ENCODE peak calls at places on chromosomes 3 and 15, in five cellular contexts. Y is astrocyte of the spinal cord, W is AG09309, C is IMR-90, G is transverse colon. R is an unnamed sample.

GRCh38 chr3:161474139-161474538 is 22.5 kb upstream of the OTOL1 start:
- DNase-seq in Y (no peak), W (no peak), C (no peak), G (no peak), R (no peak)

GRCh38 chr15:23602124-23602523 is 36.6 kb downstream of the MKRN3 start:
- DNase-seq in Y (no peak), W (no peak), C (no peak), G (no peak), R (no peak)

GRCh38 chr3:151818361-151818760 is 4.4 kb downstream of the AADAC start:
- DNase-seq in Y (no peak), W (no peak), C (no peak), G (no peak), R (no peak)

GRCh38 chr15:99682455-99682854 is 50.8 kb downstream of the LYSMD4 start:
- DNase-seq in Y (peak; percentile 86), W (peak; percentile 53), C (peak; percentile 95), G (no peak), R (no peak)

GRCh38 chr15:63203451-63204090 is 14.2 kb downstream of the RAB8B start:
- DNase-seq in Y (peak; percentile 51), W (no peak), C (peak; percentile 76), G (no peak), R (no peak)

GRCh38 chr3:186514296-186515002 is 29.7 kb downstream of the CRYGS start:
- DNase-seq in Y (no peak), W (no peak), C (no peak), G (no peak), R (no peak)

GRCh38 chr15:77026501-77027110 is 31.7 kb downstream of the PSTPIP1 start:
- DNase-seq in Y (no peak), W (no peak), C (no peak), G (peak; percentile 3), R (no peak)

GRCh38 chr3:129929383-129929782 is 35.9 kb upstream of the TMCC1 start:
- DNase-seq in Y (no peak), W (no peak), C (no peak), G (no peak), R (no peak)

GRCh38 chr15:85408270-85408746 is 27.9 kb downstream of the AKAP13 start:
- DNase-seq in Y (no peak), W (no peak), C (no peak), G (no peak), R (no peak)

GRCh38 chr3:50267280-50267913 is 1.6 kb upstream of the SEMA3B start:
- DNase-seq in Y (no peak), W (no peak), C (no peak), G (peak; percentile 79), R (peak; percentile 53)

GRCh38 chr15:57031605-57032004 is 113.2 kb downstream of the TCF12 start:
- DNase-seq in Y (peak; percentile 61), W (no peak), C (peak; percentile 76), G (no peak), R (no peak)

GRCh38 chr3:138078901-138079344 is 36.5 kb downstream of the DZIP1L start:
- DNase-seq in Y (peak; percentile 98), W (peak; percentile 91), C (peak; percentile 99), G (no peak), R (peak; percentile 78)

GRCh38 chr15:41566121-41566885 is 7.3 kb downstream of the TYRO3 start:
- DNase-seq in Y (no peak), W (no peak), C (no peak), G (no peak), R (no peak)

GRCh38 chr3:195895900-195896360 is 12.4 kb downstream of the TNK2 start:
- DNase-seq in Y (no peak), W (no peak), C (no peak), G (peak; percentile 76), R (peak; percentile 72)

GRCh38 chr3:56702487-56703315 is 19.6 kb upstream of the TASOR start:
- DNase-seq in Y (peak; percentile 76), W (peak; percentile 52), C (peak; percentile 76), G (peak; percentile 37), R (no peak)

GRCh38 chr3:37492977-37493471 is 318.6 kb upstream of the LRRFIP2 start:
- DNase-seq in Y (peak; percentile 2), W (no peak), C (no peak), G (no peak), R (no peak)

GRCh38 chr15:54840999-54841398 is 355.7 kb downstream of the RSL24D1 start:
- DNase-seq in Y (no peak), W (no peak), C (no peak), G (no peak), R (no peak)

GRCh38 chr3:127193775-127194174 is 844 bp downstream of the PRR23E start:
- DNase-seq in Y (no peak), W (no peak), C (no peak), G (no peak), R (no peak)

GRCh38 chr3:61725851-61726333 is 164.5 kb downstream of the PTPRG start:
- DNase-seq in Y (peak; percentile 67), W (no peak), C (peak; percentile 84), G (no peak), R (no peak)

GRCh38 chr3:196518999-196519737 is 4.0 kb upstream of the SMCO1 start:
- DNase-seq in Y (peak; percentile 59), W (no peak), C (peak; percentile 73), G (peak; percentile 60), R (peak; percentile 77)

GRCh38 chr3:78724886-78725285 is 1042.9 kb downstream of the ROBO1 start:
- DNase-seq in Y (no peak), W (no peak), C (no peak), G (no peak), R (no peak)

GRCh38 chr15:77546050-77546501 is 86.6 kb downstream of the LINGO1 start:
- DNase-seq in Y (peak; percentile 59), W (peak; percentile 51), C (peak; percentile 92), G (no peak), R (peak; percentile 88)

GRCh38 chr3:63450634-63451363 is 172.7 kb downstream of the SYNPR start:
- DNase-seq in Y (no peak), W (no peak), C (no peak), G (peak; percentile 19), R (no peak)

GRCh38 chr3:194584866-194585265 is 48.4 kb downstream of the TMEM44 start:
- DNase-seq in Y (no peak), W (no peak), C (peak; percentile 61), G (no peak), R (peak; percentile 59)

GRCh38 chr3:48492461-48493202 is 11.3 kb downstream of the SHISA5 start:
- DNase-seq in Y (no peak), W (peak; percentile 56), C (no peak), G (no peak), R (peak; percentile 33)

GRCh38 chr3:17207019-17207418 is 322.3 kb downstream of the PLCL2 start:
- DNase-seq in Y (no peak), W (no peak), C (peak; percentile 30), G (no peak), R (no peak)

GRCh38 chr3:111862415-111862814 is 3.4 kb downstream of the PHLDB2 start:
- DNase-seq in Y (no peak), W (no peak), C (no peak), G (no peak), R (no peak)

GRCh38 chr3:111859061-111859973 is at the start of gene PHLDB2:
- DNase-seq in Y (peak; percentile 86), W (peak; percentile 69), C (peak; percentile 67), G (peak; percentile 56), R (peak; percentile 86)

GRCh38 chr3:111862974-111863373 is 3.9 kb downstream of the PHLDB2 start:
- DNase-seq in Y (no peak), W (no peak), C (no peak), G (no peak), R (no peak)

GRCh38 chr3:111859974-111860859 is 1.2 kb downstream of the PHLDB2 start:
- DNase-seq in Y (peak; percentile 95), W (peak; percentile 72), C (peak; percentile 87), G (peak; percentile 71), R (peak; percentile 85)

GRCh38 chr3:111861396-111861795 is 2.3 kb downstream of the PHLDB2 start:
- DNase-seq in Y (peak; percentile 40), W (no peak), C (no peak), G (no peak), R (no peak)
- H3K4me3 ChIP-seq in Y (peak overlapping the region; percentile 92), W (peak overlapping the region; percentile 87), C (peak overlapping the region; percentile 77), G (no peak overlapping the region), R (peak overlapping the region; percentile 83)

GRCh38 chr3:150747909-150748568 is 14.9 kb downstream of the SIAH2 start:
- DNase-seq in Y (no peak), W (no peak), C (no peak), G (no peak), R (no peak)

GRCh38 chr3:150746791-150747590 is 16.0 kb downstream of the SIAH2 start:
- DNase-seq in Y (no peak), W (no peak), C (no peak), G (no peak), R (no peak)

GRCh38 chr3:150751781-150752263 is 11.1 kb downstream of the SIAH2 start:
- DNase-seq in Y (no peak), W (no peak), C (no peak), G (peak; percentile 60), R (no peak)

GRCh38 chr3:150748648-150749047 is 14.3 kb downstream of the SIAH2 start:
- DNase-seq in Y (no peak), W (no peak), C (no peak), G (no peak), R (no peak)

GRCh38 chr3:150749218-150749617 is 13.8 kb downstream of the SIAH2 start:
- DNase-seq in Y (no peak), W (no peak), C (no peak), G (no peak), R (no peak)
- H3K4me3 ChIP-seq in Y (no peak overlapping the region), W (no peak overlapping the region), C (no peak overlapping the region), G (no peak overlapping the region), R (no peak overlapping the region)

GRCh38 chr15:68795298-68795848 is 25.3 kb downstream of the ANP32A start:
- DNase-seq in Y (peak; percentile 86), W (no peak), C (peak; percentile 57), G (peak; percentile 90), R (peak; percentile 88)
- H3K4me3 ChIP-seq in Y (no peak overlapping the region), W (no peak overlapping the region), C (no peak overlapping the region), G (no peak overlapping the region), R (no peak overlapping the region)

DNA sequence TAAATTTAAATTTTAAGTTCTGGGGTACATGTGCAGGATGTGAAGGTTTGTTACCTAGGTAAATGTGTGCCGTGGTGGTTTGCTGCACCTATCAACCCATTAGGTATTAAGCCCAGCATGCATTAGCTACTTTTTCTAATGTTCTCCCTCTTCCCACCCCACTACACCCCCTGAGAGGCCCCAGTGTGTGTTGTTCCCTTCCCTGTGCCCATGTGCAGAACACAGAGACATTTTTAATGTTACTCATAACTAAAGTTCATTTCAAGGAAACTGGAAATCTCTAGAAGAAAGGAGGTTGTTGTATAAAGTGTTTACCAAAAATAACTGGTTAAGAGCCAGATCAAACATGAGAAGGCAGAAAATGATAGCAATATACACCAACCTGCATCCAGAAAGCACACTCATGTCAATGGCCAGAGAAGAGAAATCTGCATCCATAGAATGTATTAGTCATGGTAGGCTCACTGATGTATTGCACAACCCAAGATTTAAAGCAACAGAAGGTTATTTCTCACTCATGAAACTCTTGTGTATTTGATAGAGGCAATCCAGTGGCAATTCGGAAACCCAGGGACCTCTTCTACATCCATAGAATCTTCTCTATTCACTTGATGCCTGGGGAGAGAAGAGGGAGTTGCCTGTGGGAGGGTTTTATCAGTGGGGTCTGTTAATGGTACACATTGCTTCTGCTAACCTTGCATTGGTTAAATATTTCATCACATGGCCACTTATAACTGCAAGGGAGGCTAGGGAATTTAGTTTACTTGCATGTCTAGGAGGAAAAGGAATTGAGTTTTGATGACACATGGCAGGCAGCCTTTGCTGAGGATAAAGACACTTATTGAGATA is 321.9 kb upstream of the RASGRP1 start:
- DNase-seq in Y (peak; percentile 71), W (peak; percentile 59), C (peak; percentile 93), G (no peak), R (peak; percentile 18)
- H3K4me3 ChIP-seq in Y (no peak overlapping the region), W (peak overlapping the region; percentile 28), C (peak overlapping the region; percentile 39), G (no peak overlapping the region), R (no peak overlapping the region)

R was measured in MG63.